ENCODE peak calls at places on chromosomes 4 and X, in six cellular contexts. One of them, this sample, is unnamed.

GRCh38 chr4:177391287-177391686 is 51.0 kb downstream of the AGA start:
- DNase-seq in coronary artery: no peak
- DNase-seq in hepatocyte: no peak
- DNase-seq in HFFc6: no peak
- DNase-seq in mammary epithelial cell: no peak
- DNase-seq in tibial artery: no peak
- DNase-seq in this sample: no peak

GRCh38 chr4:74444891-74445642 is at the start of gene AREG:
- DNase-seq in coronary artery: peak; percentile 79
- DNase-seq in hepatocyte: peak; percentile 91
- DNase-seq in HFFc6: peak; percentile 41
- DNase-seq in mammary epithelial cell: peak; percentile 92
- DNase-seq in tibial artery: peak; percentile 86
- DNase-seq in this sample: no peak

GRCh38 chr4:47031713-47032404 is 492 bp downstream of the GABRB1 start:
- DNase-seq in coronary artery: no peak
- DNase-seq in hepatocyte: peak; percentile 35
- DNase-seq in HFFc6: no peak
- DNase-seq in mammary epithelial cell: peak; percentile 1
- DNase-seq in tibial artery: no peak
- DNase-seq in this sample: no peak

GRCh38 chr4:7753271-7753670 is 186.4 kb downstream of the AFAP1 start:
- DNase-seq in coronary artery: no peak
- DNase-seq in hepatocyte: no peak
- DNase-seq in HFFc6: no peak
- DNase-seq in mammary epithelial cell: peak; percentile 94
- DNase-seq in tibial artery: no peak
- DNase-seq in this sample: no peak

GRCh38 chrX:139776614-139777013 is 68.6 kb upstream of the MCF2 start:
- DNase-seq in coronary artery: no peak
- DNase-seq in hepatocyte: no peak
- DNase-seq in HFFc6: no peak
- DNase-seq in mammary epithelial cell: no peak
- DNase-seq in tibial artery: no peak
- DNase-seq in this sample: no peak

GRCh38 chr4:184477201-184477999 is 3.0 kb upstream of the IRF2 start:
- DNase-seq in coronary artery: no peak
- DNase-seq in hepatocyte: peak; percentile 25
- DNase-seq in HFFc6: no peak
- DNase-seq in mammary epithelial cell: no peak
- DNase-seq in tibial artery: no peak
- DNase-seq in this sample: no peak

GRCh38 chr4:102449751-102450352 is 51.3 kb upstream of the NFKB1 start:
- DNase-seq in coronary artery: no peak
- DNase-seq in hepatocyte: peak; percentile 69
- DNase-seq in HFFc6: peak; percentile 46
- DNase-seq in mammary epithelial cell: peak; percentile 51
- DNase-seq in tibial artery: no peak
- DNase-seq in this sample: no peak

GRCh38 chr4:173214661-173215060 is 46.0 kb downstream of the GALNT7 start:
- DNase-seq in coronary artery: no peak
- DNase-seq in hepatocyte: no peak
- DNase-seq in HFFc6: no peak
- DNase-seq in mammary epithelial cell: peak; percentile 55
- DNase-seq in tibial artery: no peak
- DNase-seq in this sample: no peak

GRCh38 chr4:7885216-7886134 is 54.2 kb downstream of the AFAP1 start:
- DNase-seq in coronary artery: no peak
- DNase-seq in hepatocyte: no peak
- DNase-seq in HFFc6: no peak
- DNase-seq in mammary epithelial cell: no peak
- DNase-seq in tibial artery: no peak
- DNase-seq in this sample: no peak

GRCh38 chr4:99209671-99210070 is 9.4 kb downstream of the ADH6 start:
- DNase-seq in coronary artery: no peak
- DNase-seq in hepatocyte: no peak
- DNase-seq in HFFc6: peak; percentile 1
- DNase-seq in mammary epithelial cell: no peak
- DNase-seq in tibial artery: no peak
- DNase-seq in this sample: no peak

DNA sequence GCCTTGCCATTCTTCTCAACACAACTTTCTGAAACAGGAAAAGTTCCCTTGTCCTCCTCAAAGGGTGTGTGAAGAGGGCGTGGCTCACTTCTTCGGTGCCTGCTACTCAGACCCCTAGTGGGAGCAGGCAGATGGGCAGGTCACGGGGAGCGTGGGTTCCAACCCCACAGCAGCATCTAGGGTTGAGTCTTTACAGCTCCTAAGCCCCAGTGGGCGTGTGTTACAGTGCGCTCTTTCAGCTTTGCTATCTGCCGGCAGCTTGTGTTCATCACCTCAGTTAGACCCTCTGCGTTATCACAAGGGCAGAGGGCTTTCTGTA is 57.5 kb upstream of the KLF3 start:
- DNase-seq in coronary artery: no peak
- DNase-seq in hepatocyte: no peak
- DNase-seq in HFFc6: no peak
- DNase-seq in mammary epithelial cell: no peak
- DNase-seq in tibial artery: no peak
- DNase-seq in this sample: no peak
- TF ChIP-seq CTCF in coronary artery: no peak
- TF ChIP-seq CTCF in hepatocyte: no peak
- TF ChIP-seq CTCF in HFFc6: no peak
- TF ChIP-seq CTCF in mammary epithelial cell: no peak
- TF ChIP-seq CTCF in tibial artery: no peak
- TF ChIP-seq CTCF in this sample: no peak

GRCh38 chr4:130922955-130923354 is 1827.0 kb downstream of the C4orf33 start:
- DNase-seq in coronary artery: no peak
- DNase-seq in hepatocyte: no peak
- DNase-seq in HFFc6: no peak
- DNase-seq in mammary epithelial cell: no peak
- DNase-seq in tibial artery: no peak
- DNase-seq in this sample: no peak
- TF ChIP-seq CTCF in coronary artery: no peak
- TF ChIP-seq CTCF in hepatocyte: no peak
- TF ChIP-seq CTCF in HFFc6: no peak
- TF ChIP-seq CTCF in mammary epithelial cell: no peak
- TF ChIP-seq CTCF in tibial artery: no peak
- TF ChIP-seq CTCF in this sample: no peak

GRCh38 chr4:68581382-68582338 is 5.5 kb upstream of the UGT2B17 start:
- DNase-seq in coronary artery: no peak
- DNase-seq in hepatocyte: no peak
- DNase-seq in HFFc6: no peak
- DNase-seq in mammary epithelial cell: peak; percentile 21
- DNase-seq in tibial artery: no peak
- DNase-seq in this sample: no peak

GRCh38 chr4:68576272-68577100 is at the start of gene UGT2B17:
- DNase-seq in coronary artery: no peak
- DNase-seq in hepatocyte: no peak
- DNase-seq in HFFc6: no peak
- DNase-seq in mammary epithelial cell: no peak
- DNase-seq in tibial artery: no peak
- DNase-seq in this sample: no peak

GRCh38 chr4:68575081-68575480 is 1.0 kb downstream of the UGT2B17 start:
- DNase-seq in coronary artery: no peak
- DNase-seq in hepatocyte: no peak
- DNase-seq in HFFc6: no peak
- DNase-seq in mammary epithelial cell: no peak
- DNase-seq in tibial artery: no peak
- DNase-seq in this sample: no peak

GRCh38 chr4:68582339-68582717 is 6.2 kb upstream of the UGT2B17 start:
- DNase-seq in coronary artery: no peak
- DNase-seq in hepatocyte: no peak
- DNase-seq in HFFc6: no peak
- DNase-seq in mammary epithelial cell: no peak
- DNase-seq in tibial artery: no peak
- DNase-seq in this sample: no peak

DNA sequence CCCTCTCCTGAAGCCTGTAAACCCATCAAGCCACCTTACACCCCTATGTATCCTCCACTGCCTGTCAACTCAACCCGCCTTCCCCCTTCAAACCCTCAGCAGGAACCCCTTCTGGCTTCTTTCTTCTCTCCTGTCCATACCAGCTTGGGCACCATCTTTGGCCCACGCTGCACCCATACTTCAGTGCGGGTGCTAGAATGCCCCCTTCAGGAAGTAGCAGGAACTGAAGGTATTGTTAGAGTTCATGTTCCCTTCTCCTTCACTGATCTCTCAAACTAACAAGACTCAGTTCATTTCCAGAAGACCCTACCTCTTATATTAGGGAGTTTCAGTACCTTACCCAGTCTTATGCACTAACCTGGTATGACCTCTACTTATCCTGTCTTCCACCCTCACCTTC is 1.5 kb upstream of the UGT2B17 start:
- DNase-seq in coronary artery: no peak
- DNase-seq in hepatocyte: no peak
- DNase-seq in HFFc6: no peak
- DNase-seq in mammary epithelial cell: no peak
- DNase-seq in tibial artery: no peak
- DNase-seq in this sample: no peak
- TF ChIP-seq CTCF in coronary artery: no peak
- TF ChIP-seq CTCF in hepatocyte: no peak
- TF ChIP-seq CTCF in HFFc6: no peak
- TF ChIP-seq CTCF in mammary epithelial cell: no peak
- TF ChIP-seq CTCF in tibial artery: no peak
- TF ChIP-seq CTCF in this sample: no peak

GRCh38 chr4:6192245-6192644 is 8.1 kb downstream of the JAKMIP1 start:
- DNase-seq in coronary artery: no peak
- DNase-seq in hepatocyte: no peak
- DNase-seq in HFFc6: no peak
- DNase-seq in mammary epithelial cell: no peak
- DNase-seq in tibial artery: peak; percentile 23
- DNase-seq in this sample: no peak
- TF ChIP-seq CTCF in coronary artery: no peak
- TF ChIP-seq CTCF in hepatocyte: no peak
- TF ChIP-seq CTCF in HFFc6: no peak
- TF ChIP-seq CTCF in mammary epithelial cell: no peak
- TF ChIP-seq CTCF in tibial artery: no peak
- TF ChIP-seq CTCF in this sample: no peak

GRCh38 chr4:125277827-125278226 is 36.9 kb upstream of the FAT4 start:
- DNase-seq in coronary artery: no peak
- DNase-seq in hepatocyte: no peak
- DNase-seq in HFFc6: no peak
- DNase-seq in mammary epithelial cell: no peak
- DNase-seq in tibial artery: no peak
- DNase-seq in this sample: no peak

GRCh38 chr4:125280892-125281403 is 33.8 kb upstream of the FAT4 start:
- DNase-seq in coronary artery: no peak
- DNase-seq in hepatocyte: peak; percentile 3
- DNase-seq in HFFc6: no peak
- DNase-seq in mammary epithelial cell: no peak
- DNase-seq in tibial artery: no peak
- DNase-seq in this sample: no peak

DNA sequence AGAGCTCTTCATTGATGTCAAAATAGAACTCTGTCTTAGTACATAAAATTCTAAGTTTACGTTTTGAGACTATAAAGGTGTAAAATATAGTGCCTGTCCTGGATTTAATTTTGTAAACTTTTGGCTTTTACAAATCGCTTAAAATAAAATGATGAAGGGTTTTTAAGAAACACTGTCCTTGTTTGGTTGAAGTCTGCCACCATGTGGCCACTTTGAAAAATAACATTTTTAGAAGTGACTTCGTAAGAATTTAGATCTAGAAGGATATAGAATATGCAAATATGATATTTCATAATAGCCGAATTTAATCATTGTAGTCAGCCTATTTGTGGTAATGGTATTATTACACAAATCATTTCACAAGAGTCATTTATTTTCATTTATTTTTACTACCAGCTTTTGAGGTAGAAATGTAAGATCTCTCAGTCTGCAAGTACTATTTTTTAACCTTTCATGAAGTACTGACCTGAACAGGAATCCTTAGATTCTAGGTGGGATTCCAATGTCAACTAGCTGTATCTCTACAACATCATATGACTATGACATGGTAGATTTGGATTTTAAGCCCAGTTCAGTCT is 31.0 kb upstream of the FAT4 start:
- DNase-seq in coronary artery: no peak
- DNase-seq in hepatocyte: peak; percentile 8
- DNase-seq in HFFc6: peak; percentile 3
- DNase-seq in mammary epithelial cell: peak; percentile 12
- DNase-seq in tibial artery: no peak
- DNase-seq in this sample: no peak
- TF ChIP-seq CTCF in coronary artery: peak; percentile 35
- TF ChIP-seq CTCF in hepatocyte: peak; percentile 81
- TF ChIP-seq CTCF in HFFc6: peak; percentile 92
- TF ChIP-seq CTCF in mammary epithelial cell: peak; percentile 26
- TF ChIP-seq CTCF in tibial artery: peak; percentile 48
- TF ChIP-seq CTCF in this sample: no peak